ENCODE peak calls at places on chromosomes 3 and 15, in six cellular contexts. H, W, F, C, D and N are unnamed samples.

GRCh38 chr3:150385296-150386242 is 22.5 kb upstream of the TSC22D2 start:
- DNase-seq in H (peak; percentile 75), W (no peak), F (no peak), C (no peak), D (no peak), N (no peak)

GRCh38 chr3:120791958-120792357 is 49.4 kb downstream of the GTF2E1 start:
- DNase-seq in H (no peak), W (no peak), F (no peak), C (no peak), D (no peak), N (no peak)

GRCh38 chr3:111484666-111485065 is 57.3 kb upstream of the CD96 start:
- DNase-seq in H (no peak), W (no peak), F (no peak), C (no peak), D (no peak), N (no peak)

GRCh38 chr3:117589454-117589853 is 879.9 kb downstream of the TUSC7 start:
- DNase-seq in H (no peak), W (no peak), F (no peak), C (no peak), D (no peak), N (no peak)

GRCh38 chr3:24419067-24419791 is 75.4 kb downstream of the THRB start:
- DNase-seq in H (no peak), W (no peak), F (no peak), C (no peak), D (no peak), N (no peak)

GRCh38 chr3:42635111-42635510 is 18.4 kb upstream of the ZBTB47 start:
- DNase-seq in H (no peak), W (no peak), F (no peak), C (peak; percentile 58), D (no peak), N (no peak)

GRCh38 chr15:27826902-27827321 is 272.2 kb downstream of the OCA2 start:
- DNase-seq in H (no peak), W (no peak), F (no peak), C (no peak), D (no peak), N (no peak)

GRCh38 chr3:29275309-29275708 is 5.6 kb upstream of the RBMS3 start:
- DNase-seq in H (no peak), W (no peak), F (no peak), C (no peak), D (no peak), N (no peak)

GRCh38 chr15:73318463-73319351 is 50.1 kb downstream of the HCN4 start:
- DNase-seq in H (no peak), W (peak; percentile 53), F (no peak), C (peak; percentile 45), D (no peak), N (no peak)

GRCh38 chr3:16945330-16945729 is 60.6 kb downstream of the PLCL2 start:
- DNase-seq in H (no peak), W (no peak), F (no peak), C (no peak), D (no peak), N (no peak)

GRCh38 chr3:61680617-61681016 is 119.2 kb downstream of the PTPRG start:
- DNase-seq in H (no peak), W (no peak), F (no peak), C (no peak), D (no peak), N (no peak)

GRCh38 chr3:24202071-24202470 is 257.0 kb downstream of the NR1D2 start:
- DNase-seq in H (no peak), W (no peak), F (no peak), C (no peak), D (no peak), N (no peak)

GRCh38 chr15:52005748-52006701 is 13.0 kb upstream of the MAPK6 start:
- DNase-seq in H (peak; percentile 97), W (no peak), F (no peak), C (no peak), D (peak; percentile 70), N (no peak)

GRCh38 chr3:97636465-97636864 is 128.1 kb upstream of the ARL6 start:
- DNase-seq in H (no peak), W (no peak), F (no peak), C (no peak), D (no peak), N (no peak)

GRCh38 chr3:51982352-51982837 is 940 bp upstream of the ACY1 start:
- DNase-seq in H (no peak), W (peak; percentile 73), F (no peak), C (no peak), D (peak; percentile 91), N (peak; percentile 79)

GRCh38 chr3:78875431-78875830 is 892.4 kb downstream of the ROBO1 start:
- DNase-seq in H (no peak), W (no peak), F (no peak), C (no peak), D (no peak), N (no peak)

GRCh38 chr3:118991775-118992174 is 42.9 kb downstream of the IGSF11 start:
- DNase-seq in H (no peak), W (no peak), F (no peak), C (no peak), D (no peak), N (no peak)

GRCh38 chr15:33215941-33216872 is 21.7 kb upstream of the FMN1 start:
- DNase-seq in H (no peak), W (peak; percentile 18), F (no peak), C (peak; percentile 15), D (no peak), N (no peak)

GRCh38 chr3:124837730-124838186 is 49.4 kb downstream of the ITGB5 start:
- DNase-seq in H (no peak), W (no peak), F (no peak), C (peak; percentile 36), D (peak; percentile 90), N (no peak)

GRCh38 chr15:55742927-55743614 is at the start of gene PRTG:
- DNase-seq in H (no peak), W (peak; percentile 41), F (no peak), C (peak; percentile 37), D (peak; percentile 72), N (peak; percentile 28)

GRCh38 chr3:42707620-42708355 is 5.2 kb upstream of the HHATL start:
- DNase-seq in H (no peak), W (no peak), F (no peak), C (no peak), D (no peak), N (peak; percentile 6)

DNA sequence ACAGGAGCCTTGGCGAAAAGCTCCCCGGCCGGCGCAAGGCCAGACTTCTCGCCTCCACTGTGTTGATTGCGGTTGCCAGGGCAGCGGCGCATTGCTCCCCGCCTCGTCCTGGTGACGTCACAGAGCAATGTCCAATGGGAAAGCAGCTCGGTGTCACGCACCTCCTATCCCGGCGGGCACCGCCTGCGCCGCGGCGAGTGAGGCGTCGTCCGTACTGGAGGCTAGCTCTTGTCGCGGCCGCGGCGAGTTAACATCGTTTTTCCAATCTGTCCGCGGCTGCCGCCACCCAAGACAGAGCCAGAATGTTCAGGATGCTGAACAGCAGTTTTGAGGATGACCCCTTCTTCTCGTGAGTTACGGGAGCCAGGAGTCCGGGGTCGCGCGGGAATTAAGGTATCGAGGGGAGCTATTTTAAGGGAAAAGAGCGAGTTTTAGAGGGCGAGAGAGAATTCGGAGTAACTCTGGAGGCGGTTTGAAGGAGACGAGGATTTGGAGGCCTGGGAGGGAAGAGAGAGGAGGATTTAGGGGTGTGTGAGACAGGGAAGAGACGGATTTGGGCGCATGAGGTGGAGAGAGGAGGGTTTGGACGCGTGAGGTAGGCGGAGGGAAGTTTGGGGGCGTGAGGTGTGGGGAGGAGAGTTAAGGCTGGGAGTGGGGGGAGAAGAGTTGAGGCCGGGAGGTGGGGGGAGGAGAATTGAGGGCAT is at the start of gene MLF1:
- DNase-seq in H (peak; percentile 42), W (peak; percentile 78), F (peak; percentile 86), C (peak; percentile 99), D (peak; percentile 38), N (peak; percentile 54)
- TF ChIP-seq POLR2A in H (peak; percentile 29), W (no peak), F (peak; percentile 86), C (peak; percentile 76), D (no peak), N (no peak)

DNA sequence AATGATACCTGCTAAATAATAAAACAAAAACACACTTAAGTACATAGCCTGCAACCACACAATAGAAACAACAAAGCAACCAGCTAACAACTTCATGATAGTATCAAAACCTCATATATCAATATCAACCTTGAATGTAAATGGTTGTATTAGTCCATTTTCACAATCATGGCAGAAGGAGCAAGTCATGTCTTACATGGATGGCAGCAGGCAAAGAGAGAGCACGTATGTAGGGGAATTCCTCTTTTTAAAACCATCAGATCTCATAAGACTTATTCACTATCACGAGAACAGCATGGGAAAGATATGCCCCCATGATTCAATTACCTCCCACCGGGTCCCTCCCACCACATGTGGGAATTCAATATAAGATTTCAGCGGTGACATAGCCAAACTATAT is 44.5 kb upstream of the PTX3 start:
- DNase-seq in H (no peak), W (no peak), F (no peak), C (no peak), D (no peak), N (no peak)
- TF ChIP-seq TAF1 in H (no peak), W (no peak), F (no peak), C (no peak), D (no peak), N (no peak)

DNA sequence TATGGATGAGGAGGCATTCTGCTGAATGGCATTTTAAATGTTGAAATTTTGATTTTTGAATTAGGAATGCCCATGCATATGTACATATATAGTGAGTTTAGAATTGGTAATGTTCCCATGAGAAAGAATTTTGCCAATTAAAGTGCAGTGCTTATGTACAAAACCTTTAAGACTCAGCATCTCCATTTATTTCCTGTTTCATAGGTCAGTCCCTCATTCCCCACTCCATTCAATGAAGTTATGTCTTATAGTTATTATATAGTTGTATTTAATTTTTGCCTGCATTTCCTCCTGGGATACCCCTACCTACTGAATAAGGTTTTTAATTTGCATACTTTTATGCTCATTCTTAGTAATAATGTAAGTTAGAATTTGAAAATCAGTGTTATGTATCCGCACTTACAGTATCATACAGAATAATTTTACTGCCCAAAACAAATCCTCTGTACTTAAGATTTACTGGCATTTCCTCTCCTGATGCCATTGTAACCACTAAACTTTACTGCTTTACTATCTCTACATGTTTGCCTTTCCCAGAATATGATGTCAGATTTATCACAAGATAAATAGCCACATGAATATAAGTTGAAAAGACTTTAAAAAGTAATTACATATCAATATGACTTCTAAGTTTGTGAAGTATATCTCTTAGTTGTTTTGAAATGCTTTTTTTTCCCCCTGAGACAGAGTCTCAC is 389.1 kb upstream of the NDN start:
- DNase-seq in H (no peak), W (no peak), F (no peak), C (no peak), D (no peak), N (no peak)
- TF ChIP-seq POLR2A in H (no peak), W (no peak), F (no peak), C (no peak), D (no peak), N (no peak)

DNA sequence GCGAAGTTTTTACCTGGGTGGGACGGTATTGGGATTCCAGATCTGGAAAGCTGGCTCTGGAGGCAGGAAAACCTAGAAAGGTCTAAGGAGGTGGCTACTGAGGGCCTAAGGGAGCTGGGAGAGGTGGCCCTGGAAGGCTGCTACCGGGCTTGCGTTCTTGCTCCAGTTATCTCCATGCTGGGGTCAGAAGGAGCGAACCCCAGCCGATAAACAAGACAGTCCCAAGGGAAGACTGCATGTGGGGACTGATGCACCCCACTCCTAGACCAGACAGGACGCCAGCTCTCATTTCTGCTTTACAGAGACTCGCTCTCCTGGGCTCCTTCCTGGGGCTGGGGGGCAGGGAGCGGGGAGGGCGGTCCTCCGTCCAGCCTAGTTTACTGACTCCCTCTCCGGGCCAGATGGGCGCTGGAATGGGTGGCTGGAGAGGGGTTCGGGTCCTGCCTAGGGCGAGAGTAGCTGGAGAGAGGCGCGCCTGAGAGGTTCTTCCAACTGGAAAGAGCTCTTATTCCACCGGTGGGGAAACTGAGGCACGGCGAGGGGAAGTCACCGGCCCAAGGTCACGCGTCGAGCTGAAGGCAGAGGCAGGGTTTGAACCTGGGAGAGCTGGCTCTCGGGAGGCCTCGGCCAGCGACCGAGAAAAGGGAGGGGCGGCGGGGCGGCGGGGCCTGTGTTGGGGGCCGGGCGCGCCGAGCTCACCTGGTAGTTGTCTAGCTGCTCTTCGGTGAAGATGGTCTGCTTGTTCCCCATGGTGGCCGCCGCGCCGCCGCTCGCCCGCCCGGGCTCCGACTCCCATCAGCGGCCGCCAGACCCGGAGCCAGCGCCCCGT is 565 bp downstream of the CIB2 start:
- DNase-seq in H (no peak), W (peak; percentile 76), F (no peak), C (peak; percentile 55), D (no peak), N (no peak)
- TF ChIP-seq TAF1 in H (no peak), W (no peak), F (no peak), C (no peak), D (no peak), N (no peak)